ENCODE peak calls at places on chromosomes 4 and X, in four cellular contexts. G is SIG-M5, U is NCI-H1105, Y is dorsolateral prefrontal cortex. N is an unnamed sample.

GRCh38 chr4:169438057-169438480 is 167.3 kb upstream of the SH3RF1 start:
- DNase-seq in G (no peak), U (no peak), Y (no peak), N (no peak)

GRCh38 chr4:32087211-32087610 is 1367.0 kb downstream of the PCDH7 start:
- DNase-seq in G (no peak), U (no peak), Y (no peak), N (peak)

GRCh38 chr4:136438645-136439044 is 1093.6 kb downstream of the PCDH18 start:
- DNase-seq in G (no peak), U (no peak), Y (no peak), N (no peak)

GRCh38 chr4:177573487-177573886 is 131.2 kb upstream of the AGA start:
- DNase-seq in G (no peak), U (no peak), Y (no peak), N (no peak)

GRCh38 chr4:4730214-4730613 is 129.3 kb upstream of the MSX1 start:
- DNase-seq in G (no peak), U (no peak), Y (no peak), N (no peak)

GRCh38 chr4:110202024-110202423 is 3.6 kb upstream of the ELOVL6 start:
- DNase-seq in G (no peak), U (no peak), Y (no peak), N (no peak)

GRCh38 chrX:147180886-147181285 is 366.3 kb upstream of the CXorf51A start:
- DNase-seq in G (no peak), U (no peak), Y (no peak), N (no peak)

GRCh38 chrX:133415276-133416105 is at the start of gene GPC4:
- DNase-seq in G (no peak), U (peak), Y (peak), N (peak)

GRCh38 chr4:2595436-2595835 is 59.0 kb downstream of the FAM193A start:
- DNase-seq in G (no peak), U (no peak), Y (no peak), N (no peak)

GRCh38 chr4:125323547-125324100 is 8.9 kb downstream of the FAT4 start:
- DNase-seq in G (no peak), U (no peak), Y (no peak), N (no peak)

GRCh38 chr4:108941914-108942379 is 179.1 kb upstream of the ETNPPL start:
- DNase-seq in G (no peak), U (no peak), Y (no peak), N (peak)

GRCh38 chr4:171851295-171851694 is 38.1 kb downstream of the GALNTL6 start:
- DNase-seq in G (no peak), U (no peak), Y (no peak), N (no peak)

GRCh38 chrX:19705196-19705769 is 182.1 kb downstream of the SH3KBP1 start:
- DNase-seq in G (no peak), U (no peak), Y (no peak), N (no peak)

GRCh38 chr4:124710253-124710849 is 2.2 kb downstream of the ANKRD50 start:
- DNase-seq in G (no peak), U (no peak), Y (no peak), N (no peak)

GRCh38 chr4:168021666-168022065 is 70.7 kb upstream of the ANXA10 start:
- DNase-seq in G (no peak), U (no peak), Y (no peak), N (no peak)

GRCh38 chr4:77861500-77861899 is 1.1 kb upstream of the MRPL1 start:
- DNase-seq in G (no peak), U (no peak), Y (no peak), N (no peak)

GRCh38 chr4:8170341-8170740 is 11.7 kb upstream of the ABLIM2 start:
- DNase-seq in G (no peak), U (no peak), Y (no peak), N (no peak)

GRCh38 chrX:18983711-18984380 is at the start of gene PHKA2:
- DNase-seq in G (no peak), U (no peak), Y (no peak), N (no peak)

GRCh38 chr4:153114771-153115321 is 89.4 kb upstream of the TRIM2 start:
- DNase-seq in G (no peak), U (no peak), Y (no peak), N (no peak)

GRCh38 chr4:101198741-101199339 is 148.5 kb downstream of the PPP3CA start:
- DNase-seq in G (no peak), U (peak), Y (no peak), N (no peak)

GRCh38 chr4:40354158-40354557 is 19.0 kb downstream of the CHRNA9 start:
- DNase-seq in G (no peak), U (no peak), Y (no peak), N (no peak)

GRCh38 chr4:150212927-150213326 is 134.7 kb downstream of the DCLK2 start:
- DNase-seq in G (no peak), U (no peak), Y (no peak), N (no peak)

GRCh38 chr4:6355052-6355451 is 85.4 kb downstream of the WFS1 start:
- DNase-seq in G (no peak), U (no peak), Y (no peak), N (no peak)

GRCh38 chr4:183960912-183961569 is 55.9 kb downstream of the STOX2 start:
- DNase-seq in G (no peak), U (peak), Y (no peak), N (peak)

GRCh38 chr4:163332526-163333405 is at the start of gene NPY1R:
- DNase-seq in G (peak), U (peak), Y (peak), N (peak)

GRCh38 chr4:3641501-3641900 is 109.3 kb upstream of the LRPAP1 start:
- DNase-seq in G (no peak), U (no peak), Y (no peak), N (no peak)

GRCh38 chr4:48960988-48961635 is 25.0 kb upstream of the CWH43 start:
- DNase-seq in G (no peak), U (no peak), Y (no peak), N (no peak)

GRCh38 chrX:41599507-41599906 is 89.3 kb upstream of the GPR34 start:
- DNase-seq in G (no peak), U (no peak), Y (no peak), N (no peak)

GRCh38 chr4:122819708-122820449 is 6.8 kb upstream of the FGF2 start:
- DNase-seq in G (no peak), U (no peak), Y (no peak), N (no peak)

GRCh38 chr4:74374561-74375327 is 9.8 kb downstream of the EREG start:
- DNase-seq in G (no peak), U (no peak), Y (no peak), N (no peak)

GRCh38 chr4:151658959-151659593 is 101.7 kb downstream of the GATB start:
- DNase-seq in G (no peak), U (no peak), Y (no peak), N (no peak)

GRCh38 chr4:128177376-128177959 is 110.1 kb downstream of the PGRMC2 start:
- DNase-seq in G (no peak), U (no peak), Y (no peak), N (no peak)

GRCh38 chr4:153348006-153348405 is 3.5 kb downstream of the MND1 start:
- DNase-seq in G (no peak), U (no peak), Y (no peak), N (no peak)

GRCh38 chr4:108590776-108591175 is 29.6 kb upstream of the RPL34 start:
- DNase-seq in G (no peak), U (no peak), Y (no peak), N (no peak)

GRCh38 chr4:4994312-4995097 is 24.8 kb downstream of the CYTL1 start:
- DNase-seq in G (no peak), U (no peak), Y (no peak), N (no peak)

GRCh38 chr4:87461281-87461700 is 38.9 kb downstream of the NUDT9 start:
- DNase-seq in G (no peak), U (no peak), Y (no peak), N (no peak)

GRCh38 chr4:121379276-121379675 is 1.5 kb downstream of the QRFPR start:
- DNase-seq in G (no peak), U (no peak), Y (no peak), N (no peak)